ENCODE peak calls at places on chromosome 16, in nine cellular contexts. One of them, this sample, is unnamed.

GRCh38 chr16:67565470-67566100 is 3.3 kb downstream of the CTCF start:
- DNase-seq in NCI-H1105: no peak
- DNase-seq in ureter: no peak
- DNase-seq in ELR: no peak
- DNase-seq in Kasumi-1: no peak
- DNase-seq in nucleus accumbens: no peak
- DNase-seq in amniotic epithelial cell: no peak
- DNase-seq in heart right ventricle: no peak
- DNase-seq in neural progenitor cell: no peak
- DNase-seq in this sample: no peak

GRCh38 chr16:71626018-71626857 is at the start of gene MARVELD3:
- DNase-seq in Kasumi-1: no peak
- DNase-seq in neural progenitor cell: peak; percentile 51
- DNase-seq in NCI-H1105: peak; percentile 46
- DNase-seq in heart right ventricle: peak; percentile 18
- DNase-seq in ELR: no peak
- DNase-seq in ureter: peak; percentile 87
- DNase-seq in nucleus accumbens: no peak
- DNase-seq in amniotic epithelial cell: no peak
- DNase-seq in this sample: peak; percentile 81

GRCh38 chr16:1093284-1094123 is 2.5 kb downstream of the C1QTNF8 start:
- DNase-seq in ELR: no peak
- DNase-seq in heart right ventricle: no peak
- DNase-seq in NCI-H1105: no peak
- DNase-seq in Kasumi-1: no peak
- DNase-seq in neural progenitor cell: peak; percentile 51
- DNase-seq in ureter: no peak
- DNase-seq in nucleus accumbens: no peak
- DNase-seq in amniotic epithelial cell: no peak
- DNase-seq in this sample: no peak

GRCh38 chr16:14564881-14565687 is 65.0 kb downstream of the PARN start:
- DNase-seq in amniotic epithelial cell: peak; percentile 24
- DNase-seq in neural progenitor cell: no peak
- DNase-seq in nucleus accumbens: no peak
- DNase-seq in NCI-H1105: peak; percentile 57
- DNase-seq in ELR: peak; percentile 1
- DNase-seq in ureter: no peak
- DNase-seq in Kasumi-1: no peak
- DNase-seq in heart right ventricle: no peak
- DNase-seq in this sample: no peak

GRCh38 chr16:2912330-2913199 is 834 bp downstream of the FLYWCH1 start:
- DNase-seq in Kasumi-1: peak; percentile 12
- DNase-seq in ureter: no peak
- DNase-seq in amniotic epithelial cell: peak; percentile 69
- DNase-seq in ELR: peak; percentile 58
- DNase-seq in nucleus accumbens: peak; percentile 34
- DNase-seq in NCI-H1105: no peak
- DNase-seq in heart right ventricle: peak; percentile 38
- DNase-seq in neural progenitor cell: peak; percentile 58
- DNase-seq in this sample: peak; percentile 55

GRCh38 chr16:17026600-17027242 is 444.0 kb downstream of the XYLT1 start:
- DNase-seq in ELR: no peak
- DNase-seq in NCI-H1105: no peak
- DNase-seq in neural progenitor cell: no peak
- DNase-seq in amniotic epithelial cell: no peak
- DNase-seq in nucleus accumbens: no peak
- DNase-seq in heart right ventricle: no peak
- DNase-seq in Kasumi-1: no peak
- DNase-seq in ureter: no peak
- DNase-seq in this sample: no peak

GRCh38 chr16:55478827-55479559 is at the start of gene MMP2:
- DNase-seq in heart right ventricle: peak; percentile 77
- DNase-seq in ELR: peak; percentile 65
- DNase-seq in ureter: peak; percentile 79
- DNase-seq in nucleus accumbens: no peak
- DNase-seq in NCI-H1105: peak; percentile 62
- DNase-seq in amniotic epithelial cell: peak; percentile 59
- DNase-seq in neural progenitor cell: peak; percentile 91
- DNase-seq in Kasumi-1: peak; percentile 46
- DNase-seq in this sample: peak; percentile 39

GRCh38 chr16:528111-529011 is 849 bp downstream of the CAPN15 start:
- DNase-seq in NCI-H1105: no peak
- DNase-seq in Kasumi-1: peak; percentile 56
- DNase-seq in amniotic epithelial cell: peak; percentile 87
- DNase-seq in nucleus accumbens: no peak
- DNase-seq in heart right ventricle: no peak
- DNase-seq in ureter: peak; percentile 69
- DNase-seq in neural progenitor cell: peak; percentile 62
- DNase-seq in ELR: peak; percentile 90
- DNase-seq in this sample: peak; percentile 79

GRCh38 chr16:66983033-66983432 is 5.4 kb upstream of the CES4A start:
- DNase-seq in neural progenitor cell: no peak
- DNase-seq in amniotic epithelial cell: no peak
- DNase-seq in nucleus accumbens: no peak
- DNase-seq in heart right ventricle: no peak
- DNase-seq in NCI-H1105: no peak
- DNase-seq in Kasumi-1: no peak
- DNase-seq in ureter: no peak
- DNase-seq in ELR: no peak
- DNase-seq in this sample: no peak

GRCh38 chr16:80803341-80804060 is 897 bp downstream of the CDYL2 start:
- DNase-seq in amniotic epithelial cell: peak; percentile 8
- DNase-seq in NCI-H1105: no peak
- DNase-seq in neural progenitor cell: peak; percentile 63
- DNase-seq in ELR: peak; percentile 36
- DNase-seq in nucleus accumbens: no peak
- DNase-seq in ureter: no peak
- DNase-seq in Kasumi-1: peak; percentile 25
- DNase-seq in heart right ventricle: peak; percentile 33
- DNase-seq in this sample: peak; percentile 43

GRCh38 chr16:1082952-1083675 is 10.6 kb downstream of the SSTR5 start:
- DNase-seq in nucleus accumbens: no peak
- DNase-seq in neural progenitor cell: no peak
- DNase-seq in amniotic epithelial cell: no peak
- DNase-seq in Kasumi-1: no peak
- DNase-seq in ELR: no peak
- DNase-seq in ureter: peak; percentile 82
- DNase-seq in NCI-H1105: no peak
- DNase-seq in heart right ventricle: no peak
- DNase-seq in this sample: peak; percentile 55

GRCh38 chr16:58109881-58110280 is 19.3 kb downstream of the CFAP20 start:
- DNase-seq in nucleus accumbens: no peak
- DNase-seq in neural progenitor cell: no peak
- DNase-seq in NCI-H1105: no peak
- DNase-seq in heart right ventricle: no peak
- DNase-seq in amniotic epithelial cell: no peak
- DNase-seq in ureter: no peak
- DNase-seq in Kasumi-1: no peak
- DNase-seq in ELR: no peak
- DNase-seq in this sample: no peak

GRCh38 chr16:46911038-46911437 is 26.9 kb downstream of the GPT2 start:
- DNase-seq in ELR: no peak
- DNase-seq in nucleus accumbens: peak; percentile 51
- DNase-seq in ureter: no peak
- DNase-seq in Kasumi-1: no peak
- DNase-seq in heart right ventricle: no peak
- DNase-seq in amniotic epithelial cell: no peak
- DNase-seq in NCI-H1105: no peak
- DNase-seq in neural progenitor cell: no peak
- DNase-seq in this sample: no peak

GRCh38 chr16:49148410-49148809 is 133.2 kb downstream of the CBLN1 start:
- DNase-seq in neural progenitor cell: no peak
- DNase-seq in ELR: no peak
- DNase-seq in heart right ventricle: no peak
- DNase-seq in NCI-H1105: no peak
- DNase-seq in amniotic epithelial cell: no peak
- DNase-seq in ureter: no peak
- DNase-seq in Kasumi-1: no peak
- DNase-seq in nucleus accumbens: no peak
- DNase-seq in this sample: no peak

GRCh38 chr16:48497129-48497528 is 111.9 kb upstream of the SIAH1 start:
- DNase-seq in nucleus accumbens: no peak
- DNase-seq in Kasumi-1: no peak
- DNase-seq in heart right ventricle: no peak
- DNase-seq in ureter: no peak
- DNase-seq in ELR: no peak
- DNase-seq in neural progenitor cell: no peak
- DNase-seq in amniotic epithelial cell: no peak
- DNase-seq in NCI-H1105: no peak
- DNase-seq in this sample: no peak

GRCh38 chr16:13426279-13426678 is 493.7 kb upstream of the ERCC4 start:
- DNase-seq in Kasumi-1: peak; percentile 69
- DNase-seq in ureter: no peak
- DNase-seq in nucleus accumbens: no peak
- DNase-seq in NCI-H1105: no peak
- DNase-seq in amniotic epithelial cell: no peak
- DNase-seq in neural progenitor cell: peak; percentile 31
- DNase-seq in ELR: no peak
- DNase-seq in heart right ventricle: no peak
- DNase-seq in this sample: no peak

GRCh38 chr16:53414381-53414780 is 19.9 kb upstream of the RBL2 start:
- DNase-seq in Kasumi-1: no peak
- DNase-seq in neural progenitor cell: no peak
- DNase-seq in amniotic epithelial cell: no peak
- DNase-seq in NCI-H1105: no peak
- DNase-seq in ELR: no peak
- DNase-seq in nucleus accumbens: no peak
- DNase-seq in heart right ventricle: no peak
- DNase-seq in ureter: no peak
- DNase-seq in this sample: no peak

GRCh38 chr16:88857728-88858339 is 907 bp downstream of the TRAPPC2L start:
- DNase-seq in NCI-H1105: no peak
- DNase-seq in Kasumi-1: peak; percentile 83
- DNase-seq in nucleus accumbens: peak; percentile 69
- DNase-seq in neural progenitor cell: peak; percentile 88
- DNase-seq in heart right ventricle: peak; percentile 81
- DNase-seq in amniotic epithelial cell: peak; percentile 77
- DNase-seq in ELR: peak; percentile 82
- DNase-seq in ureter: peak; percentile 81
- DNase-seq in this sample: peak; percentile 79

GRCh38 chr16:47142469-47143328 is 1.0 kb downstream of the NETO2 start:
- DNase-seq in neural progenitor cell: peak; percentile 68
- DNase-seq in nucleus accumbens: no peak
- DNase-seq in amniotic epithelial cell: peak; percentile 53
- DNase-seq in NCI-H1105: peak; percentile 40
- DNase-seq in heart right ventricle: peak; percentile 23
- DNase-seq in ELR: peak; percentile 63
- DNase-seq in Kasumi-1: peak; percentile 89
- DNase-seq in ureter: no peak
- DNase-seq in this sample: peak; percentile 47

GRCh38 chr16:30958164-30959083 is 870 bp downstream of the SETD1A start:
- DNase-seq in NCI-H1105: no peak
- DNase-seq in ureter: peak; percentile 59
- DNase-seq in nucleus accumbens: no peak
- DNase-seq in amniotic epithelial cell: peak; percentile 41
- DNase-seq in heart right ventricle: no peak
- DNase-seq in ELR: peak; percentile 74
- DNase-seq in neural progenitor cell: peak; percentile 89
- DNase-seq in Kasumi-1: no peak
- DNase-seq in this sample: peak; percentile 57

GRCh38 chr16:70523621-70524405 is at the start of gene SF3B3:
- DNase-seq in NCI-H1105: peak; percentile 60
- DNase-seq in heart right ventricle: no peak
- DNase-seq in ureter: peak; percentile 76
- DNase-seq in ELR: no peak
- DNase-seq in Kasumi-1: peak; percentile 86
- DNase-seq in neural progenitor cell: peak; percentile 74
- DNase-seq in nucleus accumbens: peak; percentile 64
- DNase-seq in amniotic epithelial cell: peak; percentile 34
- DNase-seq in this sample: no peak

GRCh38 chr16:49620158-49620867 is 235.6 kb downstream of the ZNF423 start:
- DNase-seq in heart right ventricle: peak; percentile 89
- DNase-seq in ureter: peak; percentile 77
- DNase-seq in nucleus accumbens: no peak
- DNase-seq in neural progenitor cell: no peak
- DNase-seq in Kasumi-1: no peak
- DNase-seq in amniotic epithelial cell: peak; percentile 28
- DNase-seq in NCI-H1105: no peak
- DNase-seq in ELR: peak; percentile 41
- DNase-seq in this sample: peak; percentile 85